ENCODE peak calls at places on chromosomes 12 and 14, in ten cellular contexts. V is CD4-positive, alpha-beta T cell; Q is activated CD8-positive, alpha-beta T cell treated with anti-CD3 and anti-CD28 coated beads for 36 hours; J is cardiac muscle cell; R is AG10803; L is activated B cell treated with CpG ODN at 0.5 μM for 24 hours; T is bronchial epithelial cell; X is nephron progenitor cell; P is psoas muscle; E is neural crest cell. W is an unnamed sample.
A peak's percentile ranks its signal among the peaks of the same experiment; 100 is the strongest.

GRCh38 chr12:3724096-3724805 is 28.7 kb downstream of the CRACR2A start:
- DNase-seq in L (no peak), R (no peak), V (no peak), J (no peak), E (no peak), X (no peak), T (no peak), Q (no peak), P (no peak), W (no peak)

GRCh38 chr14:98984719-98985041 is 287.3 kb downstream of the BCL11B start:
- DNase-seq in R (no peak), E (no peak), Q (peak; percentile 85), V (peak; percentile 58), X (no peak), P (no peak), T (no peak), L (no peak), J (no peak), W (no peak)

GRCh38 chr14:104767634-104767918 is 14.6 kb downstream of the SIVA1 start:
- DNase-seq in V (no peak), E (no peak), T (no peak), L (no peak), Q (no peak), P (no peak), J (no peak), R (no peak), X (no peak), W (no peak)

GRCh38 chr14:96148631-96149030 is 56.0 kb upstream of the BDKRB2 start:
- DNase-seq in R (no peak), J (no peak), P (no peak), V (no peak), Q (no peak), L (no peak), E (no peak), T (no peak), X (no peak), W (no peak)

GRCh38 chr12:111764120-111764821 is 2.5 kb upstream of the ALDH2 start:
- DNase-seq in V (no peak), L (no peak), Q (no peak), T (no peak), E (no peak), P (no peak), J (no peak), R (no peak), X (no peak), W (no peak)

GRCh38 chr14:105292810-105293711 is 7.7 kb downstream of the BRF1 start:
- DNase-seq in V (no peak), Q (peak; percentile 88), E (no peak), X (no peak), J (no peak), P (no peak), L (no peak), R (no peak), T (no peak), W (no peak)

GRCh38 chr14:47194051-47194450 is 481.4 kb downstream of the MDGA2 start:
- DNase-seq in J (no peak), P (no peak), V (no peak), Q (no peak), X (no peak), R (no peak), E (no peak), L (no peak), T (peak; percentile 38), W (no peak)

GRCh38 chr14:50139192-50139591 is 22.8 kb upstream of the VCPKMT start:
- DNase-seq in J (no peak), P (no peak), L (no peak), E (no peak), Q (no peak), V (no peak), X (no peak), T (no peak), R (peak; percentile 20), W (no peak)

GRCh38 chr12:41514907-41515306 is 326.8 kb downstream of the PDZRN4 start:
- DNase-seq in Q (peak; percentile 6), R (no peak), E (no peak), J (peak; percentile 10), V (no peak), L (no peak), T (no peak), P (no peak), X (no peak), W (no peak)

GRCh38 chr12:120072472-120072871 is 44.1 kb downstream of the RAB35 start:
- DNase-seq in P (peak; percentile 11), Q (no peak), R (no peak), V (no peak), J (no peak), L (no peak), T (no peak), X (no peak), E (no peak), W (no peak)

GRCh38 chr14:35138585-35138984 is 16.2 kb downstream of the PRORP start:
- DNase-seq in X (no peak), R (no peak), V (no peak), P (no peak), L (no peak), J (no peak), Q (no peak), T (no peak), E (no peak), W (no peak)
- TF ChIP-seq CTCF in X (no peak), R (no peak), V (no peak), P (no peak), L (no peak), J (no peak), Q (no peak), T (no peak), E (no peak), W (no peak)

GRCh38 chr12:27425306-27425705 is 21.2 kb upstream of the SMCO2 start:
- DNase-seq in Q (no peak), P (no peak), V (no peak), L (no peak), T (no peak), J (no peak), X (no peak), E (no peak), R (no peak), W (no peak)

GRCh38 chr12:27422697-27423096 is 23.8 kb upstream of the SMCO2 start:
- DNase-seq in T (no peak), R (no peak), E (no peak), L (no peak), X (no peak), Q (peak; percentile 7), J (no peak), P (no peak), V (no peak), W (no peak)

GRCh38 chr12:27426743-27427142 is 19.8 kb upstream of the SMCO2 start:
- DNase-seq in T (no peak), Q (no peak), J (no peak), R (no peak), X (no peak), P (no peak), V (no peak), E (no peak), L (no peak), W (no peak)

GRCh38 chr12:27427824-27428223 is 18.7 kb upstream of the SMCO2 start:
- DNase-seq in X (no peak), R (no peak), L (no peak), T (peak; percentile 62), V (no peak), Q (no peak), P (no peak), J (no peak), E (no peak), W (no peak)

DNA sequence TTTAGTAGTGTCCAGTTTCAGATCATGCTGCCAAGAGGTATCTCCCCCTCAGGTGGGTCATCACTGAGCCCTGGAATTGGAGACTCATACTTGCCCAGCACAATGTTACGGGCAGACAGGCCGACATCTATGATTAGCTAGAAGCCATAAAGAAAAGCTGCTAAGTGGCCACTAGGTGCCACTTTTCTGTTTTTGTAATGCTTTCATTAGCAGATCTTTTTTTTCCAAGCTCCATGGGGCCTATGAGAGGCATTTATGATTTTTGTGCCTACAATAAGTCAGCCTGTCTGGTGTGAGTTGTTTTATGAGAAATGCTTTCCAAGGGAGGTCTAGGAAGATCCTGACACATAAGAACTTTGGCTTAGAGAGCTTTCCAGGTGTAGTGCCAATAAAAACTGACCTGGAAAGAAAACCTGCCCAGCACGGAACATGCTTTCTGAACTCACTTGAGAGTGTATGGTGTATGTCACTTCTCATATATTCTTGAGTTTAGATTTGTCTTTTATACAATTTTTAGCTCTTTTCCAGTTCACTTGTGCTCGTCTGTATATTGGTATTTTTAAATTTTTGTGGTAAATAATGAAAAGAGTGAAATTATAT is 21.8 kb upstream of the SMCO2 start:
- DNase-seq in X (no peak), E (no peak), R (peak; percentile 79), L (no peak), Q (peak; percentile 7), J (peak; percentile 50), T (peak; percentile 54), P (no peak), V (no peak), W (no peak)
- TF ChIP-seq CTCF in X (peak; percentile 30), E (peak; percentile 73), R (peak; percentile 80), L (no peak), Q (peak; percentile 33), J (peak; percentile 67), T (peak; percentile 62), P (peak; percentile 58), V (no peak), W (peak; percentile 86)

DNA sequence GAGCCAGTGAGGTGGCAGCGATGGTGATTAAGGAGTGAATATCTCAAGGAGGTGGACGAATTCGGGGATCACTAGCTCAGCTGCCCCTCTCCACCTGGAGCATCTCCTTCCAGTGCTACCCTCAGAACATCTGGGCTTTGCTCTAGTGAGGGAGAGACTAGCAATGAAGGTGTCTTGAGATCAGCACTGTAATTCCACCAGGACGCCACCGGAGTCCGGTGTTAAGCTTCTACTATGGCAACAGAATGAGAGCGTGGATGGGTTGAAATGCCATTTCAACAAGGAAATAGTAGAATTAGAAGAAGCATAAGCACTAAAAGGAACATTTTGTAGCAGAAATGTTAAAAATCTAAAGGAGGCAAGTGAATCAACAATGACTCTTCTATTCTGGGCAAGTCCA is 61.1 kb downstream of the NTF3 start:
- DNase-seq in J (no peak), R (no peak), Q (no peak), L (no peak), T (no peak), V (no peak), P (no peak), X (no peak), E (no peak), W (no peak)
- TF ChIP-seq CTCF in J (no peak), R (peak; percentile 26), Q (no peak), L (no peak), T (no peak), V (no peak), P (no peak), X (peak; percentile 10), E (peak; percentile 36), W (peak; percentile 20)

DNA sequence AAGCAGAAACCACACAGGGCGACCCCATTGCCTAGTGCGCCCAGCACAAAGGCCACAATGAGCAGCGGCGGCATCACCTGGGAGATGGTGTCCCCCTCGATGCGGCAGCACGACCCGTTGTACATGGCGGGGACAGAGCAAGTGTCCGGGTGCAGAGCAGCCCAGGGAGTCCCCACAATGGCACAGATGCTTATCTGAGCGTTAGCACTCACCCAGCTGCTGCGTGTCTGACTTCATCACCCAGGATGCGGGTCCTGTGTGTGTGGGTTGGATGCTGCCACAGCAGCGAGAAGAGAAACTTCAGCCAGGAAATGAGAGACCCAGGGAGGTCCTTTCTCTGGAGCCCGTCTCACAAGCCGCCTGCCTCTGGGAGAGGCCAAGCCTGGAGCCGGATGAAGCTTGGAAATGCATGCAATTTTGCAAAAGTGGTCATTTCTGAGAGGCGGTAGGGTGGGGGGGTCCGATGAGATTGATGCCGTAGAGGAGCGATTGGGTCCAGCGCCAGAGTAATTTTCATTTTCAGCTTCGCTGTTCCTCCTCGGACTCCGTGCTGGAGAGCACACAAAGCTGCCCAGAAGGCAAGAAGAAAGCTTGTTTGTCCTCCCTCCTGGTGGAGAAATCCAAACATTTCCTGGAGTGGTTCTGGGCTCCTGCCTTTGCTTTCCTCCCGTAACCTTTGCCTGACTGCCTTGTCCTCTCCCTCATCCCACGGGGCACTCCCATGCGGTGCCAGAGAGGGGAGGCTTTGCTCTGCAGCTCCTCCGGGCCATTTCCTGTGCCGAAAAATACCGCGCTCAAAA is at the start of gene HCAR1:
- DNase-seq in L (no peak), X (no peak), R (peak; percentile 5), E (no peak), J (no peak), V (peak; percentile 5), P (no peak), T (no peak), Q (peak; percentile 85), W (no peak)
- TF ChIP-seq CTCF in L (no peak), X (no peak), R (no peak), E (no peak), J (peak; percentile 12), V (no peak), P (no peak), T (peak; percentile 6), Q (no peak), W (peak; percentile 43)

W was measured in chondrocyte.